ENCODE peak calls at places on chromosomes 1 and 21, in four cellular contexts. M is SK-N-MC, J is retina, C is neural crest cell. D is an unnamed sample.

GRCh38 chr1:64495878-64496277 is 25.9 kb downstream of the CACHD1 start:
- DNase-seq in M (no peak), C (no peak), J (no peak), D (no peak)

GRCh38 chr1:37303884-37304574 is 170.4 kb upstream of the ZC3H12A start:
- DNase-seq in M (no peak), J (no peak), C (no peak), D (no peak)

GRCh38 chr1:161119379-161120061 is 1.6 kb downstream of the NIT1 start:
- DNase-seq in J (peak), M (no peak), C (no peak), D (no peak)

GRCh38 chr1:143553627-143554026 is 418.2 kb downstream of the FAM72C start:
- DNase-seq in J (no peak), M (no peak), C (no peak), D (no peak)

GRCh38 chr1:65149753-65150463 is 1.9 kb downstream of the AK4 start:
- DNase-seq in C (no peak), M (peak), J (no peak), D (no peak)

GRCh38 chr1:226447932-226448670 is 40.2 kb upstream of the PARP1 start:
- DNase-seq in C (no peak), J (no peak), M (no peak), D (no peak)

GRCh38 chr21:29233611-29234540 is 64.8 kb upstream of the BACH1 start:
- DNase-seq in J (no peak), M (no peak), C (no peak), D (no peak)

GRCh38 chr1:237467320-237467719 is 423.4 kb downstream of the ZP4 start:
- DNase-seq in C (no peak), M (no peak), J (no peak), D (no peak)

GRCh38 chr1:20978413-20978812 is 191.3 kb upstream of the HP1BP3 start:
- DNase-seq in C (no peak), M (no peak), J (no peak), D (no peak)